ENCODE peak calls at places on chromosome 2, in four cellular contexts. One of them, this sample, is unnamed.

GRCh38 chr2:8080063-8080462 is 601.8 kb upstream of the ID2 start:
- DNase-seq in IMR-90: no peak
- DNase-seq in H1: no peak
- DNase-seq in GM12878: no peak
- DNase-seq in this sample: no peak

GRCh38 chr2:241399941-241400922 is 44.1 kb downstream of the FARP2 start:
- DNase-seq in IMR-90: no peak
- DNase-seq in H1: no peak
- DNase-seq in GM12878: no peak
- DNase-seq in this sample: no peak

GRCh38 chr2:62663920-62664319 is 41.6 kb upstream of the EHBP1 start:
- DNase-seq in IMR-90: no peak
- DNase-seq in H1: no peak
- DNase-seq in GM12878: no peak
- DNase-seq in this sample: no peak

GRCh38 chr2:217792611-217793527 is 209.9 kb downstream of the TNS1 start:
- DNase-seq in IMR-90: peak; percentile 38
- DNase-seq in H1: no peak
- DNase-seq in GM12878: no peak
- DNase-seq in this sample: peak; percentile 16

GRCh38 chr2:217247511-217247910 is 387.6 kb upstream of the TNP1 start:
- DNase-seq in IMR-90: no peak
- DNase-seq in H1: no peak
- DNase-seq in GM12878: no peak
- DNase-seq in this sample: no peak

GRCh38 chr2:66665124-66665984 is 230.4 kb downstream of the MEIS1 start:
- DNase-seq in IMR-90: peak; percentile 65
- DNase-seq in H1: no peak
- DNase-seq in GM12878: no peak
- DNase-seq in this sample: no peak

GRCh38 chr2:218671077-218671653 is 637 bp downstream of the RNF25 start:
- DNase-seq in IMR-90: peak; percentile 20
- DNase-seq in H1: no peak
- DNase-seq in GM12878: no peak
- DNase-seq in this sample: no peak

GRCh38 chr2:172921538-172922236 is 154.0 kb upstream of the MAP3K20 start:
- DNase-seq in IMR-90: peak; percentile 78
- DNase-seq in H1: no peak
- DNase-seq in GM12878: no peak
- DNase-seq in this sample: no peak

GRCh38 chr2:8600456-8600855 is 81.4 kb upstream of the ID2 start:
- DNase-seq in IMR-90: no peak
- DNase-seq in H1: no peak
- DNase-seq in GM12878: no peak
- DNase-seq in this sample: no peak

GRCh38 chr2:96148410-96149217 is 3.4 kb upstream of the DUSP2 start:
- DNase-seq in IMR-90: peak; percentile 96
- DNase-seq in H1: peak; percentile 74
- DNase-seq in GM12878: peak; percentile 74
- DNase-seq in this sample: peak; percentile 90

GRCh38 chr2:127479219-127479825 is 47.0 kb downstream of the IWS1 start:
- DNase-seq in IMR-90: peak; percentile 73
- DNase-seq in H1: no peak
- DNase-seq in GM12878: peak; percentile 11
- DNase-seq in this sample: peak; percentile 56

GRCh38 chr2:19800796-19801195 is 101.0 kb downstream of the TTC32 start:
- DNase-seq in IMR-90: no peak
- DNase-seq in H1: no peak
- DNase-seq in GM12878: no peak
- DNase-seq in this sample: no peak

GRCh38 chr2:19739256-19739655 is 162.5 kb downstream of the TTC32 start:
- DNase-seq in IMR-90: peak; percentile 46
- DNase-seq in H1: no peak
- DNase-seq in GM12878: no peak
- DNase-seq in this sample: no peak

GRCh38 chr2:47519147-47519537 is 116.2 kb downstream of the MSH2 start:
- DNase-seq in IMR-90: no peak
- DNase-seq in H1: no peak
- DNase-seq in GM12878: no peak
- DNase-seq in this sample: no peak

GRCh38 chr2:180075763-180076362 is 68.8 kb upstream of the CWC22 start:
- DNase-seq in IMR-90: no peak
- DNase-seq in H1: no peak
- DNase-seq in GM12878: no peak
- DNase-seq in this sample: no peak

GRCh38 chr2:180071797-180072196 is 64.7 kb upstream of the CWC22 start:
- DNase-seq in IMR-90: no peak
- DNase-seq in H1: no peak
- DNase-seq in GM12878: no peak
- DNase-seq in this sample: no peak

DNA sequence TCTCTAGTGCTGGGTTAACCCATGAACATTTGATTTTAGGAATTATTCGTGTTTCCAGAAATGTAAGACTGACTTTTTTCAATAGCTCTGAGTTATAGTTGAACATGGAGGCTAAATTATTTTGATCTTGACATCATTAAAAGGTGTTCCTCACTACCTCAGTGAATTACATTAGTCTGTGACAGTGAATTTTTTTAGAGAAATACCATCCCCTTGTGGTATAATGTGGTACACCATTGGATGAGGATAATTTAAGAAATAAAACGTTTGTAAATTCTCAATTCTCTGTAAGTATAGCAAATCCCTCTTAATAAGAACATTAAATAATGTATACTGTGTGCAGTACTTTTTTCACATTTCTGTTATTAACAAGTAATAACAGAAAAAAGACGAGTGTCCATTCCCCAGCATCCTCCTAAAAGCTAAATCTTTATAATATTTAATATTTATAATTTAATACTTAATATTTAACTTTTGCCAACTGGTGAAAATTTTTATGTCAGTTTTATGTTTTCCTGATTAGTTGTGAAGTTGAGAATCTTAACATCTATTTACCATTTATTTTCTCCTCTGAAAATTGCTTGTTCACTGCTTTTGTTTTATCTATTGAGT is 70.3 kb upstream of the CWC22 start:
- DNase-seq in IMR-90: peak; percentile 22
- DNase-seq in H1: no peak
- DNase-seq in GM12878: no peak
- DNase-seq in this sample: peak; percentile 24
- TF ChIP-seq USF2 in IMR-90: no peak
- TF ChIP-seq USF2 in H1: no peak
- TF ChIP-seq USF2 in GM12878: no peak
- TF ChIP-seq USF2 in this sample: no peak

DNA sequence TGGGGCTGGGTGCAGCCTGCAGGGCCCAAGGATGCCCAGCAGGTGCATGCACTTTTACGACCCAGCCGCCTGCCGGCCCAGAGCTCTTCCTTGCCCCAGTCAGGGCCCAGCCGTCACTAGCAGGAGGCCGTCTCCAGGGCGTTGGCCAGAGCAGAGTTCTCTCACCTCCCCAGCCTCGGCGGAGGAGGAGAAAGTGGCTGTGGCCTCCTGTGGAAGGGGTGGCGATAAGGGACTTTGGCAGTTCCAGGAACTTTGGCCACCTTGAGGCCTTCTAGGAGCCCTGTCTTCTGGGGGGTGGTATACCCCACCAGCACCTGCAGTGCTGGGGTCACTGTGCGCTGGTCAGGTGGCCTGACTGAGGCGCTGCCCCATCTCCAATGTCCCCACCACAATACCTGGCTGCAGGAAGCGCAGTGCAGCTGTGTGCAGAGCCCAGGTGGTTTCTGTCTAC is 22.0 kb downstream of the NPPC start:
- DNase-seq in IMR-90: no peak
- DNase-seq in H1: no peak
- DNase-seq in GM12878: no peak
- DNase-seq in this sample: no peak
- TF ChIP-seq USF2 in IMR-90: no peak
- TF ChIP-seq USF2 in H1: no peak
- TF ChIP-seq USF2 in GM12878: no peak
- TF ChIP-seq USF2 in this sample: no peak

GRCh38 chr2:232385660-232386489 is 7.3 kb downstream of the ALPP start:
- DNase-seq in IMR-90: peak; percentile 81
- DNase-seq in H1: no peak
- DNase-seq in GM12878: no peak
- DNase-seq in this sample: no peak
- TF ChIP-seq USF2 in IMR-90: no peak
- TF ChIP-seq USF2 in H1: no peak
- TF ChIP-seq USF2 in GM12878: no peak
- TF ChIP-seq USF2 in this sample: no peak

GRCh38 chr2:136920652-136921333 is 155.4 kb downstream of the THSD7B start:
- DNase-seq in IMR-90: no peak
- DNase-seq in H1: no peak
- DNase-seq in GM12878: no peak
- DNase-seq in this sample: peak; percentile 76

GRCh38 chr2:136916131-136916530 is 150.8 kb downstream of the THSD7B start:
- DNase-seq in IMR-90: no peak
- DNase-seq in H1: no peak
- DNase-seq in GM12878: no peak
- DNase-seq in this sample: no peak

GRCh38 chr2:136919682-136920081 is 154.3 kb downstream of the THSD7B start:
- DNase-seq in IMR-90: no peak
- DNase-seq in H1: no peak
- DNase-seq in GM12878: no peak
- DNase-seq in this sample: no peak

DNA sequence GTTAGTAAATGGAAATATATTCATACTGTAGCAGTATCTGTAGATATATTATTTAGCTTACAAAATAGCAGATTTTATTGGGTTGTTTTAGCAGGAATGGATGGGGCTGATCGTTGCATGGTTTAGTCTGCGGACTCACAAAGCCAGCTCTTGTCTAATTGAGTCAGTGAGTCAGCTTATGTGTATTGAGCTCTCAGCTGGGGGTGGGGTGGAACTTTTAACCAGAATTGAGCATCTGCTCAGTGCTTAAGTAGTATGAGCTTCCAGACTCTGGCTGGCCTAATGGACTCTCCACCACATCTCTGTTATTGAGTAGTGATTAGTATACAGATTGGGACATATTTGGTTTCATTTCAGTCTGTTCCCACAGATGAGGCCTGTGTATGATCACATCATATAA is 151.9 kb downstream of the THSD7B start:
- DNase-seq in IMR-90: no peak
- DNase-seq in H1: peak; percentile 13
- DNase-seq in GM12878: no peak
- DNase-seq in this sample: no peak
- TF ChIP-seq USF2 in IMR-90: no peak
- TF ChIP-seq USF2 in H1: no peak
- TF ChIP-seq USF2 in GM12878: no peak
- TF ChIP-seq USF2 in this sample: no peak

DNA sequence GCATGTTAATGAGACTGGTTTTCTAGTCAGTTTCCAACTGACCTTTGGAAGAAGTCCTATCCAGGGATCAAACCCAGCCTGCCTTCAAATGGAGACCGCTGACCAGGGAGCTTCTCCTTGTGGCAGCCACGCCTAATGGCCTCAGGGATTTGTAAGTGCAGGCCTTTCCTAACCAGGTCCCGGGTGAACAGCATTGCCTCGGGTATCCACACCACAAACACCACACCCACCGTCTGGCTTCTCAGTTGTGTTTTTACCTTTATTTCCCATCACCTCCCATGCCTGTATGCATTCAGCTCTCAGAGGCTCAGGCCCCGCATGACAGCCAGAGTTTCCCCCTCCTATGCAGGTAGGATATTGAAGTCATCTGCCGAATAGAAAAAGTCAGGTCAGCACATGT is 406.3 kb upstream of the HS6ST1 start:
- DNase-seq in IMR-90: no peak
- DNase-seq in H1: no peak
- DNase-seq in GM12878: no peak
- DNase-seq in this sample: no peak
- TF ChIP-seq USF2 in IMR-90: no peak
- TF ChIP-seq USF2 in H1: no peak
- TF ChIP-seq USF2 in GM12878: no peak
- TF ChIP-seq USF2 in this sample: no peak

GRCh38 chr2:101341901-101342624 is 33.6 kb upstream of the RNF149 start:
- DNase-seq in IMR-90: peak; percentile 61
- DNase-seq in H1: peak; percentile 68
- DNase-seq in GM12878: no peak
- DNase-seq in this sample: peak; percentile 74

GRCh38 chr2:101341421-101341820 is 32.9 kb upstream of the RNF149 start:
- DNase-seq in IMR-90: no peak
- DNase-seq in H1: no peak
- DNase-seq in GM12878: no peak
- DNase-seq in this sample: no peak

GRCh38 chr2:101337877-101338276 is 29.4 kb upstream of the RNF149 start:
- DNase-seq in IMR-90: peak; percentile 43
- DNase-seq in H1: no peak
- DNase-seq in GM12878: no peak
- DNase-seq in this sample: no peak

GRCh38 chr2:101340141-101340541 is 31.6 kb upstream of the RNF149 start:
- DNase-seq in IMR-90: peak; percentile 33
- DNase-seq in H1: no peak
- DNase-seq in GM12878: no peak
- DNase-seq in this sample: no peak

GRCh38 chr2:101339236-101339865 is 30.9 kb upstream of the RNF149 start:
- DNase-seq in IMR-90: no peak
- DNase-seq in H1: no peak
- DNase-seq in GM12878: no peak
- DNase-seq in this sample: no peak
- TF ChIP-seq USF2 in IMR-90: no peak
- TF ChIP-seq USF2 in H1: no peak
- TF ChIP-seq USF2 in GM12878: no peak
- TF ChIP-seq USF2 in this sample: no peak